ENCODE peak calls at places on chromosomes 16 and 17, in seven cellular contexts. One of them, this sample, is unnamed.

GRCh38 chr16:59686405-59686804 is 952.3 kb upstream of the GOT2 start:
- DNase-seq in pancreas: no peak
- DNase-seq in retinal pigment epithelial cell: no peak
- DNase-seq in AG09309: no peak
- DNase-seq in endodermal cell: no peak
- DNase-seq in AG10803: no peak
- DNase-seq in cardiac fibroblast: no peak
- DNase-seq in this sample: no peak

GRCh38 chr16:87252269-87252970 is 64.8 kb downstream of the C16orf95 start:
- DNase-seq in pancreas: no peak
- DNase-seq in retinal pigment epithelial cell: no peak
- DNase-seq in AG09309: no peak
- DNase-seq in endodermal cell: no peak
- DNase-seq in AG10803: peak
- DNase-seq in cardiac fibroblast: no peak
- DNase-seq in this sample: peak

GRCh38 chr17:40377832-40378231 is 13.3 kb upstream of the GJD3 start:
- DNase-seq in pancreas: no peak
- DNase-seq in retinal pigment epithelial cell: no peak
- DNase-seq in AG09309: no peak
- DNase-seq in endodermal cell: no peak
- DNase-seq in AG10803: no peak
- DNase-seq in cardiac fibroblast: no peak
- DNase-seq in this sample: no peak

GRCh38 chr16:24972608-24973220 is 42.5 kb downstream of the ARHGAP17 start:
- DNase-seq in pancreas: no peak
- DNase-seq in retinal pigment epithelial cell: no peak
- DNase-seq in AG09309: no peak
- DNase-seq in endodermal cell: peak
- DNase-seq in AG10803: no peak
- DNase-seq in cardiac fibroblast: no peak
- DNase-seq in this sample: no peak

GRCh38 chr17:59859444-59860025 is 33.2 kb downstream of the TUBD1 start:
- DNase-seq in pancreas: no peak
- DNase-seq in retinal pigment epithelial cell: no peak
- DNase-seq in AG09309: peak
- DNase-seq in endodermal cell: no peak
- DNase-seq in AG10803: peak
- DNase-seq in cardiac fibroblast: peak
- DNase-seq in this sample: peak

GRCh38 chr16:67395458-67396158 is 2.3 kb upstream of the TPPP3 start:
- DNase-seq in pancreas: peak
- DNase-seq in retinal pigment epithelial cell: no peak
- DNase-seq in AG09309: no peak
- DNase-seq in endodermal cell: no peak
- DNase-seq in AG10803: no peak
- DNase-seq in cardiac fibroblast: no peak
- DNase-seq in this sample: no peak

GRCh38 chr16:68134644-68135043 is 49.5 kb downstream of the NFATC3 start:
- DNase-seq in pancreas: no peak
- DNase-seq in retinal pigment epithelial cell: no peak
- DNase-seq in AG09309: no peak
- DNase-seq in endodermal cell: no peak
- DNase-seq in AG10803: no peak
- DNase-seq in cardiac fibroblast: no peak
- DNase-seq in this sample: no peak

GRCh38 chr16:50702725-50703124 is 9.3 kb downstream of the NOD2 start:
- DNase-seq in pancreas: no peak
- DNase-seq in retinal pigment epithelial cell: no peak
- DNase-seq in AG09309: no peak
- DNase-seq in endodermal cell: no peak
- DNase-seq in AG10803: no peak
- DNase-seq in cardiac fibroblast: no peak
- DNase-seq in this sample: no peak

GRCh38 chr17:41278176-41278955 is 2.9 kb downstream of the KRTAP9-7 start:
- DNase-seq in pancreas: no peak
- DNase-seq in retinal pigment epithelial cell: no peak
- DNase-seq in AG09309: no peak
- DNase-seq in endodermal cell: no peak
- DNase-seq in AG10803: no peak
- DNase-seq in cardiac fibroblast: no peak
- DNase-seq in this sample: no peak

GRCh38 chr16:4653981-4654380 is 29.4 kb downstream of the MGRN1 start:
- DNase-seq in pancreas: peak
- DNase-seq in retinal pigment epithelial cell: no peak
- DNase-seq in AG09309: no peak
- DNase-seq in endodermal cell: no peak
- DNase-seq in AG10803: no peak
- DNase-seq in cardiac fibroblast: peak
- DNase-seq in this sample: no peak

GRCh38 chr16:66603537-66604375 is 748 bp upstream of the CMTM3 start:
- DNase-seq in pancreas: peak
- DNase-seq in retinal pigment epithelial cell: no peak
- DNase-seq in AG09309: no peak
- DNase-seq in endodermal cell: no peak
- DNase-seq in AG10803: peak
- DNase-seq in cardiac fibroblast: peak
- DNase-seq in this sample: peak

GRCh38 chr17:45775576-45776011 is 8.5 kb upstream of the CRHR1 start:
- DNase-seq in pancreas: peak
- DNase-seq in retinal pigment epithelial cell: peak
- DNase-seq in AG09309: no peak
- DNase-seq in endodermal cell: no peak
- DNase-seq in AG10803: peak
- DNase-seq in cardiac fibroblast: peak
- DNase-seq in this sample: no peak

GRCh38 chr16:19153876-19154275 is 14.2 kb upstream of the SYT17 start:
- DNase-seq in pancreas: no peak
- DNase-seq in retinal pigment epithelial cell: no peak
- DNase-seq in AG09309: no peak
- DNase-seq in endodermal cell: no peak
- DNase-seq in AG10803: no peak
- DNase-seq in cardiac fibroblast: no peak
- DNase-seq in this sample: peak

GRCh38 chr17:81867952-81868673 is 3.0 kb downstream of the ARHGDIA start:
- DNase-seq in pancreas: peak
- DNase-seq in retinal pigment epithelial cell: no peak
- DNase-seq in AG09309: no peak
- DNase-seq in endodermal cell: no peak
- DNase-seq in AG10803: peak
- DNase-seq in cardiac fibroblast: no peak
- DNase-seq in this sample: peak

GRCh38 chr17:74282587-74283370 is 8.7 kb downstream of the DNAI2 start:
- DNase-seq in pancreas: no peak
- DNase-seq in retinal pigment epithelial cell: no peak
- DNase-seq in AG09309: no peak
- DNase-seq in endodermal cell: no peak
- DNase-seq in AG10803: no peak
- DNase-seq in cardiac fibroblast: no peak
- DNase-seq in this sample: peak

GRCh38 chr17:39008633-39009032 is 41.4 kb upstream of the FBXO47 start:
- DNase-seq in pancreas: no peak
- DNase-seq in retinal pigment epithelial cell: no peak
- DNase-seq in AG09309: no peak
- DNase-seq in endodermal cell: no peak
- DNase-seq in AG10803: no peak
- DNase-seq in cardiac fibroblast: no peak
- DNase-seq in this sample: no peak

GRCh38 chr16:11742041-11742535 is 569 bp downstream of the TXNDC11 start:
- DNase-seq in pancreas: peak
- DNase-seq in retinal pigment epithelial cell: no peak
- DNase-seq in AG09309: no peak
- DNase-seq in endodermal cell: peak
- DNase-seq in AG10803: no peak
- DNase-seq in cardiac fibroblast: no peak
- DNase-seq in this sample: no peak

GRCh38 chr16:77579283-77579985 is 142.9 kb upstream of the NUDT7 start:
- DNase-seq in pancreas: no peak
- DNase-seq in retinal pigment epithelial cell: no peak
- DNase-seq in AG09309: no peak
- DNase-seq in endodermal cell: no peak
- DNase-seq in AG10803: peak
- DNase-seq in cardiac fibroblast: peak
- DNase-seq in this sample: no peak

GRCh38 chr17:1074886-1075665 is 78.1 kb downstream of the TIMM22 start:
- DNase-seq in pancreas: peak
- DNase-seq in retinal pigment epithelial cell: no peak
- DNase-seq in AG09309: no peak
- DNase-seq in endodermal cell: peak
- DNase-seq in AG10803: no peak
- DNase-seq in cardiac fibroblast: no peak
- DNase-seq in this sample: no peak

GRCh38 chr16:14303654-14304394 is 232.7 kb downstream of the MRTFB start:
- DNase-seq in pancreas: peak
- DNase-seq in retinal pigment epithelial cell: no peak
- DNase-seq in AG09309: no peak
- DNase-seq in endodermal cell: peak
- DNase-seq in AG10803: no peak
- DNase-seq in cardiac fibroblast: no peak
- DNase-seq in this sample: no peak

GRCh38 chr17:41775394-41776226 is 10.9 kb downstream of the JUP start:
- DNase-seq in pancreas: no peak
- DNase-seq in retinal pigment epithelial cell: no peak
- DNase-seq in AG09309: no peak
- DNase-seq in endodermal cell: no peak
- DNase-seq in AG10803: no peak
- DNase-seq in cardiac fibroblast: no peak
- DNase-seq in this sample: no peak

GRCh38 chr17:70144260-70144846 is 25.0 kb upstream of the KCNJ2 start:
- DNase-seq in pancreas: no peak
- DNase-seq in retinal pigment epithelial cell: no peak
- DNase-seq in AG09309: peak
- DNase-seq in endodermal cell: no peak
- DNase-seq in AG10803: peak
- DNase-seq in cardiac fibroblast: peak
- DNase-seq in this sample: peak

GRCh38 chr17:44522883-44523671 is 19.9 kb upstream of the GPATCH8 start:
- DNase-seq in pancreas: peak
- DNase-seq in retinal pigment epithelial cell: no peak
- DNase-seq in AG09309: no peak
- DNase-seq in endodermal cell: peak
- DNase-seq in AG10803: peak
- DNase-seq in cardiac fibroblast: peak
- DNase-seq in this sample: peak

GRCh38 chr17:11980813-11981212 is 16.5 kb downstream of the ZNF18 start:
- DNase-seq in pancreas: no peak
- DNase-seq in retinal pigment epithelial cell: no peak
- DNase-seq in AG09309: no peak
- DNase-seq in endodermal cell: no peak
- DNase-seq in AG10803: no peak
- DNase-seq in cardiac fibroblast: peak
- DNase-seq in this sample: peak
- TF ChIP-seq CTCF in pancreas: no peak
- TF ChIP-seq CTCF in retinal pigment epithelial cell: peak
- TF ChIP-seq CTCF in AG09309: peak
- TF ChIP-seq CTCF in endodermal cell: peak
- TF ChIP-seq CTCF in AG10803: peak
- TF ChIP-seq CTCF in cardiac fibroblast: peak
- TF ChIP-seq CTCF in this sample: peak

GRCh38 chr17:5619088-5619740 is 34.9 kb upstream of the NLRP1 start:
- DNase-seq in pancreas: no peak
- DNase-seq in retinal pigment epithelial cell: no peak
- DNase-seq in AG09309: no peak
- DNase-seq in endodermal cell: no peak
- DNase-seq in AG10803: no peak
- DNase-seq in cardiac fibroblast: no peak
- DNase-seq in this sample: no peak

GRCh38 chr17:5615476-5615875 is 31.2 kb upstream of the NLRP1 start:
- DNase-seq in pancreas: no peak
- DNase-seq in retinal pigment epithelial cell: no peak
- DNase-seq in AG09309: no peak
- DNase-seq in endodermal cell: no peak
- DNase-seq in AG10803: no peak
- DNase-seq in cardiac fibroblast: no peak
- DNase-seq in this sample: no peak

DNA sequence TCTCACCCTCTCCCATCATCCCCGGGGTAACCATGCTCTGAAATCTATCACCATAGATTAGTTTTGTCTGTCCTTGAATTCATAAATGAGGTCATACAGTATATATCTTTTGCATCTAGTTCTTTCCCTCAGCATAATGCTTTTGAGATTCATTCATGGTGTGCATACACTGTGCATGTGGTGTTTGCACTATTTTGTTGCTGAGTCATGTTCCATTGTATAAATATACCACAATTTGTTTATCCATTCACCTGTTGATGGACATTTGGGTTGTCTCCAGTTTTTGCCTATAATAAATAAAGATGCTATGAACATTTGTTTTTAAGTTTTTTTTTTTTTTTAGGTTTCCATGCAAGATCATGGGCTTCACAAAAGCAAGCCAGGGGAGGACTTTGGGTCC is 34.2 kb upstream of the NLRP1 start:
- DNase-seq in pancreas: no peak
- DNase-seq in retinal pigment epithelial cell: no peak
- DNase-seq in AG09309: no peak
- DNase-seq in endodermal cell: no peak
- DNase-seq in AG10803: no peak
- DNase-seq in cardiac fibroblast: no peak
- DNase-seq in this sample: no peak
- H3K4me3 ChIP-seq in pancreas: no peak
- H3K4me3 ChIP-seq in retinal pigment epithelial cell: no peak
- H3K4me3 ChIP-seq in AG09309: no peak
- H3K4me3 ChIP-seq in endodermal cell: no peak
- H3K4me3 ChIP-seq in AG10803: no peak
- H3K4me3 ChIP-seq in cardiac fibroblast: no peak
- H3K4me3 ChIP-seq in this sample: no peak

DNA sequence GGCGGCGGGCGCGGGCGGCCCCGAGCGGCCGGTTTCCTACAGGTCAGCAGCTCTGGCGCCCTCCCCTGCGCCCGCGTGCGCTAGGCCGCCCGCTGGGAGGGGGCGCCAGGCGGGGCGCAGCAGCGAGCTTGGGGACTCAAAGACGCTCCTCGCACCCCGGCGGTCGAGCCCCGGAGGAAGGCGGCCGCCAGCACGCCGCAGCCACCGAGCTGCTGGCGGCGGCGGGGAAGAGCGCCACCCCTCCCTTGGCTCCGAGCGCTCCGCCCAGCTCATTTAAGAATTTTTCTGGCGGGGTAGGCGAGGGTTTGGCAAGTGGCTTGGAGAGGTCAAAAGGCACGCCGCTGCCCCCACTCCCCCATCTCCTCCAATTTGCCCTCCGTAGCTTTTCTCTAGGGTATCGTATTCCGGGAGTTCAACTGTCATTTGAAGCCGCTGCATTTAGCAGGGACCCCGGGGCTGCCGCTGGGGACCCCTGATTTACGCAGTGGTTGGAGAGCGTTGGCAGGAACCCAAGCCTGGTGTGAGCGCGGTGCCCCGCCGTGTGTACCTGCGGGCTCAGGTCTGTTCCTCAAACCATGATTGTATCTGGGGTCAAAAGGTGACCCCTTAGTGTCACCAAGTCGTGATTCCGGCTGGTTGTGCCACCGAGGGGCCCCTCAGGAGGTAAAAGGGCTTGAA is 59.5 kb upstream of the GSE1 start:
- DNase-seq in pancreas: peak
- DNase-seq in retinal pigment epithelial cell: no peak
- DNase-seq in AG09309: no peak
- DNase-seq in endodermal cell: peak
- DNase-seq in AG10803: peak
- DNase-seq in cardiac fibroblast: peak
- DNase-seq in this sample: peak
- TF ChIP-seq CTCF in pancreas: no peak
- TF ChIP-seq CTCF in retinal pigment epithelial cell: no peak
- TF ChIP-seq CTCF in AG09309: no peak
- TF ChIP-seq CTCF in endodermal cell: peak
- TF ChIP-seq CTCF in AG10803: no peak
- TF ChIP-seq CTCF in cardiac fibroblast: no peak
- TF ChIP-seq CTCF in this sample: no peak

GRCh38 chr17:58538801-58539410 is 24.5 kb upstream of the MTMR4 start:
- DNase-seq in pancreas: no peak
- DNase-seq in retinal pigment epithelial cell: no peak
- DNase-seq in AG09309: no peak
- DNase-seq in endodermal cell: no peak
- DNase-seq in AG10803: no peak
- DNase-seq in cardiac fibroblast: peak
- DNase-seq in this sample: peak
- H3K4me3 ChIP-seq in pancreas: no peak
- H3K4me3 ChIP-seq in retinal pigment epithelial cell: no peak
- H3K4me3 ChIP-seq in AG09309: no peak
- H3K4me3 ChIP-seq in endodermal cell: no peak
- H3K4me3 ChIP-seq in AG10803: no peak
- H3K4me3 ChIP-seq in cardiac fibroblast: no peak
- H3K4me3 ChIP-seq in this sample: no peak